ENCODE peak calls at places on chromosomes 12 and 14, in six cellular contexts. S is progenitor cell of endocrine pancreas; M is NCI-H1092 treated with DMSO at 0.1 percent for 48 hours; J is activated gamma-delta T cell; O is effector memory CD4-positive, alpha-beta T cell; Q is stimulated activated CD4-positive, alpha-beta T cell treated with anti-CD3 and anti-CD28 coated beads, Interleukin-4, amount 100 ng/mL, for 48 hours. E is an unnamed sample.

GRCh38 chr12:130101370-130101769 is 60.9 kb upstream of the FZD10 start:
- DNase-seq in S (no peak), M (no peak), J (no peak), O (no peak), Q (no peak), E (no peak)

GRCh38 chr14:20454645-20455354 is at the start of the genes APEX1 and OSGEP:
- DNase-seq in S (peak; percentile 94), M (peak; percentile 100), J (peak; percentile 83), O (peak; percentile 96), Q (peak; percentile 97), E (peak; percentile 99)

GRCh38 chr12:79629561-79629960 is 61.2 kb downstream of the PAWR start:
- DNase-seq in S (no peak), M (no peak), J (no peak), O (no peak), Q (no peak), E (no peak)

GRCh38 chr12:106282457-106283097 is 20.0 kb upstream of the TCP11L2 start:
- DNase-seq in S (no peak), M (peak; percentile 9), J (no peak), O (no peak), Q (peak; percentile 19), E (peak; percentile 37)

GRCh38 chr12:59383426-59383822 is 212.4 kb upstream of the SLC16A7 start:
- DNase-seq in S (no peak), M (no peak), J (no peak), O (no peak), Q (no peak), E (peak; percentile 38)

GRCh38 chr12:27814851-27815591 is 35.0 kb upstream of the MANSC4 start:
- DNase-seq in S (no peak), M (no peak), J (no peak), O (no peak), Q (no peak), E (no peak)

GRCh38 chr14:93788557-93789365 is 476 bp upstream of the PRIMA1 start:
- DNase-seq in S (peak; percentile 44), M (peak; percentile 58), J (no peak), O (no peak), Q (no peak), E (peak; percentile 72)

GRCh38 chr14:70442750-70443149 is 9.2 kb upstream of the ADAM21 start:
- DNase-seq in S (no peak), M (no peak), J (no peak), O (no peak), Q (no peak), E (no peak)

GRCh38 chr12:18151036-18151435 is 61.0 kb upstream of the RERGL start:
- DNase-seq in S (no peak), M (no peak), J (no peak), O (no peak), Q (no peak), E (no peak)

GRCh38 chr14:34843011-34843554 is 32.1 kb downstream of the BAZ1A start:
- DNase-seq in S (no peak), M (no peak), J (no peak), O (no peak), Q (no peak), E (no peak)

GRCh38 chr14:97299661-97300060 is 502.5 kb downstream of the VRK1 start:
- DNase-seq in S (no peak), M (peak; percentile 6), J (no peak), O (peak; percentile 2), Q (no peak), E (no peak)

GRCh38 chr12:111363578-111363977 is 5.3 kb downstream of the PHETA1 start:
- DNase-seq in S (no peak), M (no peak), J (no peak), O (no peak), Q (no peak), E (no peak)

GRCh38 chr12:32025906-32026305 is 66.7 kb downstream of the RESF1 start:
- DNase-seq in S (no peak), M (no peak), J (no peak), O (peak; percentile 5), Q (peak; percentile 13), E (no peak)

GRCh38 chr12:20030847-20031246 is 337.5 kb upstream of the PDE3A start:
- DNase-seq in S (no peak), M (no peak), J (no peak), O (no peak), Q (no peak), E (no peak)

GRCh38 chr14:78075610-78076277 is 94.4 kb upstream of the NRXN3 start:
- DNase-seq in S (no peak), M (peak; percentile 55), J (no peak), O (no peak), Q (no peak), E (no peak)

GRCh38 chr12:1858456-1858855 is 38.1 kb downstream of the LRTM2 start:
- DNase-seq in S (no peak), M (no peak), J (no peak), O (no peak), Q (no peak), E (no peak)

GRCh38 chr12:32727237-32727636 is 28.5 kb downstream of the YARS2 start:
- DNase-seq in S (no peak), M (no peak), J (no peak), O (no peak), Q (no peak), E (no peak)

GRCh38 chr12:120737557-120738251 is 12.1 kb downstream of the ACADS start:
- DNase-seq in S (no peak), M (no peak), J (no peak), O (no peak), Q (no peak), E (no peak)

GRCh38 chr12:67193705-67194104 is 75.5 kb upstream of the CAND1 start:
- DNase-seq in S (peak; percentile 41), M (no peak), J (no peak), O (no peak), Q (peak; percentile 12), E (no peak)

GRCh38 chr12:19018302-19018980 is 111.1 kb upstream of the PLEKHA5 start:
- DNase-seq in S (no peak), M (no peak), J (no peak), O (no peak), Q (no peak), E (no peak)

GRCh38 chr12:1644523-1645438 is 15.8 kb downstream of the WNT5B start:
- DNase-seq in S (no peak), M (peak; percentile 95), J (no peak), O (no peak), Q (no peak), E (peak; percentile 97)

GRCh38 chr12:49507139-49507538 is 31.7 kb upstream of the KCNH3 start:
- DNase-seq in S (no peak), M (no peak), J (no peak), O (no peak), Q (no peak), E (no peak)

GRCh38 chr12:114481200-114481535 is 75.2 kb upstream of the TBX5 start:
- DNase-seq in S (no peak), M (no peak), J (no peak), O (no peak), Q (no peak), E (no peak)

GRCh38 chr14:104731249-104731924 is 7.4 kb downstream of the ADSS1 start:
- DNase-seq in S (no peak), M (peak; percentile 1), J (no peak), O (no peak), Q (no peak), E (no peak)

GRCh38 chr14:90139199-90139598 is 77.4 kb downstream of the KCNK13 start:
- DNase-seq in S (no peak), M (no peak), J (no peak), O (no peak), Q (no peak), E (no peak)

GRCh38 chr14:25046301-25046943 is 3.5 kb downstream of the STXBP6 start:
- DNase-seq in S (no peak), M (no peak), J (no peak), O (no peak), Q (no peak), E (no peak)

GRCh38 chr14:30191639-30192279 is 264.1 kb upstream of the PRKD1 start:
- DNase-seq in S (no peak), M (no peak), J (no peak), O (no peak), Q (no peak), E (no peak)

E was measured in G401.